ENCODE peak calls at places on chromosome 21, in ten cellular contexts. K is body of pancreas; N is NCI-H1417; T is Right ventricle myocardium inferior; G is stimulated activated naive CD8-positive, alpha-beta T cell treated with anti-CD3 and anti-CD28 coated beads, Interleukin-15, Interleukin-2, amounts not matched to agents 100 U/mL and 50 U/mL, for 24 hours; S is GM12891; X is RPMI8226; A is EL; L is stimulated activated CD4-positive, alpha-beta T cell treated with anti-CD3 and anti-CD28 coated beads, Interleukin-2, amount 100 ng/mL, for 48 hours; Z is NT2/D1. O is an unnamed sample.

GRCh38 chr21:30616125-30616524 is at the start of gene KRTAP20-1:
- DNase-seq in T (no peak), Z (no peak), G (no peak), S (no peak), L (no peak), X (no peak), K (no peak), N (no peak), A (no peak), O (no peak)

GRCh38 chr21:34367320-34367935 is 3.6 kb downstream of the KCNE2 start:
- DNase-seq in X (peak), S (no peak), L (peak), K (peak), N (peak), Z (peak), G (peak), A (peak), T (no peak), O (peak)

GRCh38 chr21:45412491-45412890 is 7.5 kb downstream of the COL18A1 start:
- DNase-seq in L (no peak), S (no peak), T (peak), G (no peak), Z (no peak), K (peak), N (no peak), A (no peak), X (no peak), O (no peak)

GRCh38 chr21:44531606-44532128 is 8.3 kb downstream of the KRTAP10-1 start:
- DNase-seq in T (no peak), G (no peak), A (no peak), S (no peak), Z (no peak), K (no peak), L (no peak), X (no peak), N (no peak), O (no peak)

GRCh38 chr21:15894596-15894995 is 164.8 kb downstream of the USP25 start:
- DNase-seq in T (no peak), L (no peak), N (peak), G (no peak), K (no peak), Z (no peak), X (no peak), S (no peak), A (peak), O (no peak)

GRCh38 chr21:14115646-14116045 is 95.1 kb downstream of the LIPI start:
- DNase-seq in X (no peak), A (no peak), S (no peak), K (no peak), L (no peak), N (no peak), T (no peak), G (no peak), Z (no peak), O (no peak)

GRCh38 chr21:36927718-36928117 is 38.8 kb downstream of the HLCS start:
- DNase-seq in N (peak), L (peak), S (peak), T (peak), G (peak), Z (peak), A (peak), K (peak), X (peak), O (peak)

GRCh38 chr21:42524341-42525227 is 10.9 kb downstream of the SLC37A1 start:
- DNase-seq in Z (no peak), G (peak), N (peak), X (peak), S (no peak), L (no peak), K (peak), T (peak), A (no peak), O (no peak)

GRCh38 chr21:29825936-29826335 is 113.9 kb downstream of the GRIK1 start:
- DNase-seq in Z (no peak), T (no peak), G (no peak), N (no peak), A (no peak), K (no peak), L (no peak), X (no peak), S (no peak), O (no peak)

GRCh38 chr21:32412162-32412997 is at the start of gene EVA1C:
- DNase-seq in X (peak), N (peak), L (peak), T (peak), Z (peak), K (peak), A (peak), G (peak), S (no peak), O (peak)

GRCh38 chr21:34147835-34148804 is 74.7 kb downstream of the MRPS6 start:
- DNase-seq in L (no peak), A (peak), N (no peak), K (no peak), X (no peak), Z (no peak), S (no peak), T (no peak), G (no peak), O (no peak)

GRCh38 chr21:38439336-38439900 is 58.9 kb downstream of the ERG start:
- DNase-seq in T (no peak), A (no peak), S (no peak), K (no peak), L (no peak), G (no peak), Z (no peak), X (no peak), N (no peak), O (no peak)

GRCh38 chr21:24179110-24179509 is 1428.2 kb downstream of the MRPL39 start:
- DNase-seq in Z (no peak), K (no peak), N (no peak), T (no peak), G (no peak), A (no peak), L (no peak), S (no peak), X (no peak), O (no peak)

GRCh38 chr21:35095859-35096291 is 46.8 kb upstream of the RUNX1 start:
- DNase-seq in G (no peak), X (no peak), T (no peak), N (no peak), A (no peak), L (no peak), S (no peak), Z (no peak), K (no peak), O (no peak)

GRCh38 chr21:44086636-44087425 is 20.4 kb upstream of the PWP2 start:
- DNase-seq in S (no peak), N (no peak), G (no peak), Z (no peak), L (no peak), X (no peak), K (no peak), T (no peak), A (no peak), O (no peak)

GRCh38 chr21:42659416-42660117 is 6.1 kb downstream of the PDE9A start:
- DNase-seq in N (no peak), G (no peak), Z (no peak), S (no peak), T (no peak), K (no peak), L (no peak), A (no peak), X (no peak), O (no peak)

GRCh38 chr21:26453258-26453657 is 119.8 kb downstream of the CYYR1 start:
- DNase-seq in Z (no peak), S (no peak), L (no peak), G (no peak), X (no peak), T (no peak), N (no peak), A (no peak), K (no peak), O (no peak)

GRCh38 chr21:26815197-26815596 is 30.0 kb downstream of the ADAMTS1 start:
- DNase-seq in T (no peak), S (no peak), L (no peak), N (no peak), A (no peak), X (no peak), Z (no peak), K (no peak), G (no peak), O (no peak)